ENCODE peak calls at places on chromosomes 13 and 19, in six cellular contexts. B is small intestine, F is caudate nucleus, C is left ventricle myocardium inferior, O is thoracic aorta, U is neural progenitor cell. N is an unnamed sample.
A peak's percentile ranks its signal among the peaks of the same experiment; 100 is the strongest.

GRCh38 chr19:12986726-12987125 is 8.5 kb upstream of the NFIX start:
- DNase-seq in B (no peak), F (no peak), C (no peak), O (no peak), U (no peak), N (no peak)

GRCh38 chr13:113646921-113647340 is 11.1 kb downstream of the ATP4B start:
- DNase-seq in B (no peak), F (no peak), C (peak; percentile 15), O (no peak), U (no peak), N (no peak)

GRCh38 chr19:17020380-17020779 is 6.2 kb downstream of the CPAMD8 start:
- DNase-seq in B (no peak), F (peak; percentile 2), C (no peak), O (no peak), U (no peak), N (no peak)

GRCh38 chr19:11989112-11989456 is 24.2 kb downstream of the ZNF763 start:
- DNase-seq in B (no peak), F (no peak), C (no peak), O (no peak), U (no peak), N (no peak)

GRCh38 chr19:56170261-56170660 is 5.5 kb upstream of the GALP start:
- DNase-seq in B (peak; percentile 83), F (no peak), C (no peak), O (no peak), U (no peak), N (no peak)

GRCh38 chr19:36719687-36720556 is 32.5 kb downstream of the ZNF567 start:
- DNase-seq in B (no peak), F (no peak), C (no peak), O (no peak), U (no peak), N (no peak)

GRCh38 chr19:16883518-16883917 is 5.3 kb upstream of the F2RL3 start:
- DNase-seq in B (no peak), F (no peak), C (no peak), O (no peak), U (no peak), N (no peak)

GRCh38 chr19:52535831-52536800 is 8.6 kb downstream of the ZNF808 start:
- DNase-seq in B (peak; percentile 49), F (peak; percentile 40), C (peak; percentile 94), O (peak; percentile 76), U (peak; percentile 96), N (peak; percentile 70)

GRCh38 chr13:43783820-43784219 is 3.0 kb downstream of the ENOX1 start:
- DNase-seq in B (peak; percentile 32), F (no peak), C (no peak), O (no peak), U (peak; percentile 55), N (no peak)

GRCh38 chr19:16527971-16528521 is 14.2 kb downstream of the CHERP start:
- DNase-seq in B (no peak), F (no peak), C (no peak), O (no peak), U (peak; percentile 36), N (no peak)

GRCh38 chr13:113806526-113806925 is 47.5 kb downstream of the TMEM255B start:
- DNase-seq in B (no peak), F (no peak), C (peak; percentile 5), O (no peak), U (no peak), N (no peak)

GRCh38 chr13:43876366-43876765 is 3.2 kb downstream of the CCDC122 start:
- DNase-seq in B (no peak), F (no peak), C (no peak), O (no peak), U (no peak), N (no peak)

GRCh38 chr13:29760561-29760960 is 89.9 kb downstream of the UBL3 start:
- DNase-seq in B (no peak), F (no peak), C (no peak), O (no peak), U (no peak), N (no peak)

GRCh38 chr13:46578590-46578975 is 25.6 kb downstream of the LRCH1 start:
- DNase-seq in B (no peak), F (no peak), C (no peak), O (no peak), U (no peak), N (no peak)

GRCh38 chr13:30145709-30146367 is 161.5 kb downstream of the KATNAL1 start:
- DNase-seq in B (no peak), F (no peak), C (no peak), O (no peak), U (no peak), N (no peak)

GRCh38 chr13:38900188-38900587 is 90.4 kb downstream of the STOML3 start:
- DNase-seq in B (no peak), F (no peak), C (no peak), O (no peak), U (peak; percentile 58), N (no peak)

GRCh38 chr13:101150998-101151397 is 265.3 kb downstream of the NALCN start:
- DNase-seq in B (no peak), F (no peak), C (no peak), O (no peak), U (peak; percentile 45), N (no peak)

GRCh38 chr19:16581971-16582343 is 9.7 kb upstream of the SLC35E1 start:
- DNase-seq in B (no peak), F (no peak), C (no peak), O (no peak), U (no peak), N (no peak)

DNA sequence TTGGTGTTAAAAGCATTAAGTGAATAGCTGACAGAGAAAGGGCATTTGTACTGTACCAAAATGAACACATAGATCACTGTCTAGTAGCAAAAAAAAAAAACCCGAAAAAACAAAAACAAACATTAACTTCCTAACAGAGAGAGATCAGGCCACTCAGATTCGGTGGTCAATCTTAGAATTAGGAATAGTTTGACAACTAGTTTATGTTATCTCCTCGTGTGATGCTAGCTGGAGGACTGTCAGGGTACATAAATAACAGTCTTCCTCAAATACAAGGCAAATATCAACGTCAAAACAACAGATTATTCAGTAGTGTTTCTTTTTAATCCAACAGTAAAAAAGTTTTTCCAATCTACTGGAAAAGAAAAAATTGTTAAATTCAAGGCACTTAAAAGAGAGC is 1.7 kb downstream of the ZMYM5 start:
- DNase-seq in B (no peak), F (no peak), C (no peak), O (no peak), U (no peak), N (no peak)
- H3K27ac ChIP-seq in B (no peak overlapping the region), F (no peak overlapping the region), C (peak overlapping the region; percentile 98), O (peak overlapping the region; percentile 95), U (no peak overlapping the region), N (peak overlapping the region; percentile 97)

GRCh38 chr19:30668521-30669155 is 296.5 kb downstream of the ZNF536 start:
- DNase-seq in B (no peak), F (no peak), C (no peak), O (no peak), U (no peak), N (no peak)

GRCh38 chr19:30667746-30668145 is 295.6 kb downstream of the ZNF536 start:
- DNase-seq in B (no peak), F (no peak), C (no peak), O (no peak), U (no peak), N (peak; percentile 13)

GRCh38 chr19:30665449-30665848 is 293.3 kb downstream of the ZNF536 start:
- DNase-seq in B (no peak), F (no peak), C (no peak), O (no peak), U (no peak), N (peak; percentile 33)

GRCh38 chr19:30666301-30666803 is 294.2 kb downstream of the ZNF536 start:
- DNase-seq in B (peak; percentile 32), F (peak; percentile 33), C (no peak), O (no peak), U (peak; percentile 80), N (no peak)

GRCh38 chr19:30667227-30667626 is 295.0 kb downstream of the ZNF536 start:
- DNase-seq in B (no peak), F (no peak), C (no peak), O (no peak), U (no peak), N (peak; percentile 37)
- H3K27ac ChIP-seq in B (no peak overlapping the region), F (no peak overlapping the region), C (no peak overlapping the region), O (no peak overlapping the region), U (no peak overlapping the region), N (no peak overlapping the region)

DNA sequence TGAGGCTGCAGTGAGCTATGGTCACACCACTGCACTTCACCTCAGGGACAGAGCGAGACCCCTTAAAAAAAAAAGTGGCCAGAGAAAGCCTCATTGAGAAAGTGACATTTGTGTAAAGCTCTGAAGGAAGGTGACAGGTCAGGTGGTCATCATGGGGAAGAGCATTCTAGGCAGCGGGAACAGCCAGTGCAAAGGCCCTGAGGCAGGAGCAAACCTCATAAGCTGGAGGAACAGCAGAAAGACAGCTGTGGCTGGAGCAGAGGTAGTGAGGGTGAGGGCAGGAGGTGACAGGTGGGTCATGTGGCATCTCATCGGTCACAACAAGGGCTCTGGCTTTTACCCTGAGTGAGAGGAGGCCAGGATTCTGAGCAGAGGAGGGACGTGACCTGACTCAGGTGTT is 64.4 kb downstream of the RYR1 start:
- DNase-seq in B (no peak), F (no peak), C (no peak), O (no peak), U (no peak), N (no peak)
- H3K27ac ChIP-seq in B (no peak overlapping the region), F (no peak overlapping the region), C (no peak overlapping the region), O (no peak overlapping the region), U (no peak overlapping the region), N (no peak overlapping the region)

DNA sequence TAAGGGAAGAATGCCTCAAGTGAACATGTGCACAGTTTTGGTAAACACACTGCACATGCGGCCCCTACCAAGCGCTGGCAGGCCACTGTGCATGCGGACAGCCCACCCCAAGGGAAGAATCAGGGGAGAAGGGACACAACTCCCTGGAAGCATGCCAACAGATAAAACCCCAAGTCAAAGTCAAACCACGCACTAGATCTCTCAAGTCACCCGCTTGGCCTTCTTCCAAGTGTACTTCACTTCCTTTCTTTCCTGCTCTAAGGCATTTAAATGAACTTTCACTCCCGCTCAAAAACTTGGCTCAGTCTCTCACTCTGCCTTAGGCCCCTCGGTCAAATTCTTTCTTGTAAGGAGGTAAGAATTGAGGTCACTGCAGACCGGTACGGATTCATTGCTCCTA is 4.6 kb upstream of the RFXAP start:
- DNase-seq in B (peak; percentile 89), F (no peak), C (no peak), O (no peak), U (no peak), N (no peak)
- H3K27ac ChIP-seq in B (no peak overlapping the region), F (no peak overlapping the region), C (no peak overlapping the region), O (no peak overlapping the region), U (no peak overlapping the region), N (no peak overlapping the region)